ENCODE peak calls at places on chromosomes 2 and 18, in eight cellular contexts. A is CD4-positive, alpha-beta memory T cell; L is stomach; I is heart left ventricle; K is adrenal gland; X is left lung; Z is SJCRH30; V is effector memory CD4-positive, alpha-beta T cell. U is an unnamed sample. For H3K4me1, the result is how much of the 10 kb centered on the place peaks cover.

GRCh38 chr2:85132834-85133637 is at the start of gene TCF7L1:
- DNase-seq in A (peak), L (peak), I (peak), K (peak), X (peak), Z (peak), V (peak), U (peak)

GRCh38 chr18:57910817-57911216 is 107.7 kb upstream of the ATP8B1 start:
- DNase-seq in A (no peak), L (no peak), I (no peak), K (no peak), X (no peak), Z (no peak), V (no peak), U (no peak)

GRCh38 chr2:191166111-191166755 is 15.4 kb upstream of the STAT4 start:
- DNase-seq in A (no peak), L (no peak), I (no peak), K (no peak), X (no peak), Z (peak), V (no peak), U (no peak)

GRCh38 chr18:59502222-59502898 is 143.3 kb upstream of the LMAN1 start:
- DNase-seq in A (no peak), L (no peak), I (peak), K (no peak), X (no peak), Z (no peak), V (no peak), U (no peak)

GRCh38 chr2:19043893-19044292 is 314.5 kb downstream of the OSR1 start:
- DNase-seq in A (no peak), L (peak), I (no peak), K (no peak), X (no peak), Z (no peak), V (no peak), U (no peak)

GRCh38 chr18:77944533-77944932 is 694.9 kb downstream of the GALR1 start:
- DNase-seq in A (no peak), L (no peak), I (no peak), K (no peak), X (no peak), Z (no peak), V (no peak), U (no peak)

GRCh38 chr2:103268841-103269498 is 507.1 kb downstream of the TMEM182 start:
- DNase-seq in A (no peak), L (no peak), I (no peak), K (no peak), X (no peak), Z (no peak), V (no peak), U (no peak)

GRCh38 chr2:81206216-81206615 is 901.7 kb upstream of the LRRTM1 start:
- DNase-seq in A (no peak), L (no peak), I (no peak), K (no peak), X (no peak), Z (no peak), V (no peak), U (no peak)

GRCh38 chr18:9774150-9774549 is 66.0 kb downstream of the RAB31 start:
- DNase-seq in A (no peak), L (no peak), I (no peak), K (no peak), X (no peak), Z (no peak), V (no peak), U (no peak)

GRCh38 chr2:174939046-174939445 is 66.1 kb downstream of the CHN1 start:
- DNase-seq in A (no peak), L (no peak), I (no peak), K (no peak), X (no peak), Z (no peak), V (no peak), U (no peak)

GRCh38 chr2:121999273-121999672 is 243.8 kb downstream of the TSN start:
- DNase-seq in A (no peak), L (no peak), I (no peak), K (no peak), X (no peak), Z (peak), V (no peak), U (no peak)

GRCh38 chr2:181627545-181627944 is 29.4 kb downstream of the CERKL start:
- DNase-seq in A (no peak), L (no peak), I (no peak), K (no peak), X (no peak), Z (no peak), V (no peak), U (no peak)

GRCh38 chr2:21667638-21668037 is 543.9 kb downstream of the TDRD15 start:
- DNase-seq in A (no peak), L (no peak), I (no peak), K (no peak), X (no peak), Z (no peak), V (no peak), U (no peak)

GRCh38 chr2:88599527-88599926 is 27.7 kb downstream of the EIF2AK3 start:
- DNase-seq in A (no peak), L (no peak), I (no peak), K (no peak), X (no peak), Z (no peak), V (no peak), U (no peak)

GRCh38 chr18:10481831-10482230 is 27.4 kb downstream of the APCDD1 start:
- DNase-seq in A (no peak), L (no peak), I (no peak), K (no peak), X (no peak), Z (no peak), V (no peak), U (no peak)

GRCh38 chr18:32968228-32968627 is 195.4 kb upstream of the KLHL14 start:
- DNase-seq in A (no peak), L (no peak), I (no peak), K (no peak), X (no peak), Z (no peak), V (no peak), U (no peak)

GRCh38 chr18:79588636-79589481 is 90.7 kb upstream of the CTDP1 start:
- DNase-seq in A (no peak), L (peak), I (peak), K (peak), X (peak), Z (peak), V (no peak), U (no peak)

GRCh38 chr2:153101187-153101586 is 377.4 kb downstream of the RPRM start:
- DNase-seq in A (no peak), L (no peak), I (no peak), K (no peak), X (no peak), Z (no peak), V (no peak), U (no peak)

GRCh38 chr2:12723741-12724463 is 7.2 kb downstream of the TRIB2 start:
- DNase-seq in A (no peak), L (no peak), I (no peak), K (no peak), X (no peak), Z (no peak), V (no peak), U (no peak)

GRCh38 chr18:74631242-74632087 is 33.8 kb downstream of the ZNF407 start:
- DNase-seq in A (no peak), L (no peak), I (no peak), K (no peak), X (no peak), Z (no peak), V (no peak), U (no peak)

GRCh38 chr2:16508061-16508851 is 157.4 kb downstream of the CYRIA start:
- DNase-seq in A (no peak), L (peak), I (peak), K (peak), X (peak), Z (no peak), V (no peak), U (peak)

GRCh38 chr2:228627510-228627909 is 446.0 kb upstream of the SPHKAP start:
- DNase-seq in A (no peak), L (no peak), I (no peak), K (no peak), X (no peak), Z (no peak), V (no peak), U (no peak)

GRCh38 chr2:234474654-234475053 is 22.2 kb downstream of the ARL4C start:
- DNase-seq in A (no peak), L (no peak), I (no peak), K (no peak), X (no peak), Z (no peak), V (no peak), U (no peak)

GRCh38 chr2:157302492-157303099 is 23.0 kb downstream of the ERMN start:
- DNase-seq in A (no peak), L (no peak), I (no peak), K (peak), X (no peak), Z (peak), V (no peak), U (peak)

GRCh38 chr2:111246620-111247061 is 125.9 kb downstream of the BCL2L11 start:
- DNase-seq in A (no peak), L (no peak), I (no peak), K (no peak), X (no peak), Z (peak), V (no peak), U (no peak)

GRCh38 chr2:84319566-84319965 is 139.5 kb downstream of the SUCLG1 start:
- DNase-seq in A (no peak), L (no peak), I (no peak), K (no peak), X (no peak), Z (no peak), V (no peak), U (no peak)

GRCh38 chr2:142980246-142981068 is 103.0 kb downstream of the KYNU start:
- DNase-seq in A (no peak), L (no peak), I (no peak), K (no peak), X (no peak), Z (no peak), V (no peak), U (peak)

GRCh38 chr2:124877065-124877671 is 852.1 kb downstream of the CNTNAP5 start:
- DNase-seq in A (no peak), L (no peak), I (no peak), K (no peak), X (no peak), Z (no peak), V (no peak), U (no peak)

GRCh38 chr2:137675584-137676327 is 288.5 kb upstream of the HNMT start:
- DNase-seq in A (no peak), L (no peak), I (no peak), K (no peak), X (no peak), Z (no peak), V (no peak), U (no peak)

GRCh38 chr2:65465857-65466256 is 33.5 kb upstream of the SPRED2 start:
- DNase-seq in A (no peak), L (no peak), I (peak), K (no peak), X (no peak), Z (no peak), V (no peak), U (no peak)

GRCh38 chr2:235053649-235054048 is 101.8 kb downstream of the SH3BP4 start:
- DNase-seq in A (no peak), L (no peak), I (no peak), K (no peak), X (no peak), Z (no peak), V (no peak), U (no peak)

GRCh38 chr2:198296665-198297308 is 492.4 kb downstream of the PLCL1 start:
- DNase-seq in A (peak), L (peak), I (peak), K (peak), X (no peak), Z (peak), V (peak), U (peak)

GRCh38 chr2:142180820-142181533 is 50.2 kb upstream of the LRP1B start:
- DNase-seq in A (peak), L (no peak), I (no peak), K (no peak), X (peak), Z (peak), V (no peak), U (no peak)

GRCh38 chr2:218781691-218782528 is at the start of gene CYP27A1:
- DNase-seq in A (no peak), L (peak), I (peak), K (peak), X (peak), Z (peak), V (no peak), U (no peak)

GRCh38 chr2:230712443-230713330 is at the start of gene CAB39:
- DNase-seq in A (peak), L (peak), I (peak), K (peak), X (peak), Z (peak), V (peak), U (peak)

GRCh38 chr2:17122887-17123501 is 395.2 kb downstream of the RAD51AP2 start:
- DNase-seq in A (no peak), L (no peak), I (no peak), K (no peak), X (no peak), Z (peak), V (no peak), U (no peak)

GRCh38 chr2:200618051-200618419 is 32.2 kb downstream of the AOX1 start:
- DNase-seq in A (no peak), L (no peak), I (no peak), K (no peak), X (no peak), Z (no peak), V (no peak), U (no peak)
- H3K4me1 ChIP-seq in A (under half), L (under half), I (under half), K (under half), X (under half), Z (under half), V (under half), U (under half)

GRCh38 chr2:207499114-207499513 is 30.6 kb upstream of the CREB1 start:
- DNase-seq in A (no peak), L (no peak), I (no peak), K (no peak), X (no peak), Z (no peak), V (no peak), U (no peak)

GRCh38 chr2:207502799-207503198 is 27.0 kb upstream of the CREB1 start:
- DNase-seq in A (no peak), L (no peak), I (no peak), K (no peak), X (no peak), Z (no peak), V (no peak), U (no peak)

GRCh38 chr2:207503234-207503633 is 26.5 kb upstream of the CREB1 start:
- DNase-seq in A (no peak), L (no peak), I (peak), K (no peak), X (no peak), Z (no peak), V (no peak), U (no peak)

GRCh38 chr2:207502199-207502598 is 27.6 kb upstream of the CREB1 start:
- DNase-seq in A (no peak), L (no peak), I (peak), K (no peak), X (no peak), Z (no peak), V (no peak), U (no peak)

DNA sequence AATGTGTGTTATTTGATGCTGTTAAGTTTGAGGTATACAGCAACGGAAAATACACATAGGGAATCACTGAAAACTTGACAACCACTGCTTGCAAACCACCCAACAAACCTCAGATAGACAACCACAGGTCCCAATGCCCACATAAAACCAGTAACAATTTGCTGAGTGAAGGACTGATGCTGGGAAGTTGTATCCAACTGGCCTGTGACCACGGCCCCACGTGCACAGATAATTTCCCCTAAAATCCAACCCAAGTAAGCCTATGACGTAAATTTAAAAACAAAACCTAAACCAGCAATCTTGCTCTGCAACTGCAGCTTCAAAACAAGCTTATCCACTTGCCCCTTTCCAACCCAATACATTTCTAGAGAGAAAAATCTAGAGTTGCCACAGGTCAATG is 28.0 kb upstream of the CREB1 start:
- DNase-seq in A (no peak), L (no peak), I (peak), K (no peak), X (no peak), Z (no peak), V (no peak), U (no peak)
- H3K4me1 ChIP-seq in A (under half), L (under half), I (under half), K (under half), X (half or more), Z (under half), V (under half), U (under half)

GRCh38 chr2:239827511-239827865 is 197.7 kb downstream of the NDUFA10 start:
- DNase-seq in A (no peak), L (peak), I (no peak), K (peak), X (peak), Z (no peak), V (no peak), U (no peak)
- H3K4me1 ChIP-seq in A (under half), L (under half), I (under half), K (under half), X (under half), Z (under half), V (under half), U (under half)

GRCh38 chr2:55159752-55160151 is 72.3 kb downstream of the CLHC1 start:
- DNase-seq in A (no peak), L (no peak), I (no peak), K (no peak), X (no peak), Z (no peak), V (no peak), U (no peak)
- H3K4me1 ChIP-seq in A (under half), L (half or more), I (under half), K (under half), X (half or more), Z (half or more), V (under half), U (under half)

GRCh38 chr18:48938827-48939367 is 11.9 kb downstream of the SMAD7 start:
- DNase-seq in A (peak), L (no peak), I (no peak), K (no peak), X (no peak), Z (no peak), V (no peak), U (no peak)
- H3K4me1 ChIP-seq in A (half or more), L (half or more), I (half or more), K (half or more), X (half or more), Z (under half), V (half or more), U (half or more)

U was measured in MM.1S.